ENCODE peak calls at places on chromosomes 5 and 9, in nine cellular contexts. Z, X, Q, F, I, J, L, V and R are unnamed samples.

GRCh38 chr5:143258559-143259253 is 144.8 kb downstream of the NR3C1 start:
- DNase-seq in V (peak), X (no peak), J (no peak), L (no peak), Q (peak), F (peak), Z (no peak), I (no peak), R (peak)

GRCh38 chr5:150044334-150044681 is 42.0 kb downstream of the CSF1R start:
- DNase-seq in V (peak), J (no peak), Z (peak), Q (peak), X (peak), L (no peak), F (peak), I (no peak), R (peak)

GRCh38 chr5:156815988-156816599 is 34.0 kb upstream of the PPP1R2B start:
- DNase-seq in F (peak), X (peak), Q (peak), Z (peak), I (no peak), V (peak), L (no peak), J (no peak), R (peak)

GRCh38 chr9:120904061-120904998 is 22.3 kb downstream of the TRAF1 start:
- DNase-seq in V (no peak), F (no peak), J (peak), Z (no peak), L (no peak), Q (no peak), I (no peak), X (no peak), R (no peak)

GRCh38 chr5:173858025-173858674 is 30.0 kb upstream of the CPEB4 start:
- DNase-seq in L (no peak), Z (no peak), Q (no peak), J (no peak), F (no peak), I (no peak), V (no peak), X (no peak), R (no peak)

GRCh38 chr9:133889498-133890301 is 102.4 kb downstream of the VAV2 start:
- DNase-seq in Z (no peak), F (peak), I (no peak), X (peak), L (no peak), Q (no peak), J (no peak), V (no peak), R (no peak)

GRCh38 chr5:99621772-99622681 is 693.2 kb upstream of the CHD1 start:
- DNase-seq in F (no peak), X (peak), I (no peak), Q (no peak), Z (no peak), V (no peak), L (no peak), J (no peak), R (no peak)

GRCh38 chr9:71812385-71812784 is 44.1 kb upstream of the CEMIP2 start:
- DNase-seq in X (peak), I (no peak), F (peak), V (peak), J (no peak), Z (peak), L (no peak), Q (peak), R (peak)

GRCh38 chr5:24547127-24547526 is 97.7 kb downstream of the CDH10 start:
- DNase-seq in V (no peak), Q (no peak), F (no peak), L (no peak), I (no peak), J (no peak), Z (no peak), X (no peak), R (no peak)

GRCh38 chr9:9560382-9561035 is 1052.3 kb downstream of the PTPRD start:
- DNase-seq in I (no peak), L (no peak), J (peak), X (no peak), V (no peak), Q (no peak), Z (no peak), F (no peak), R (no peak)

GRCh38 chr9:8694983-8695588 is 895.5 kb upstream of the DMAC1 start:
- DNase-seq in Q (no peak), J (no peak), Z (no peak), I (no peak), L (no peak), X (no peak), V (no peak), F (no peak), R (no peak)

GRCh38 chr9:104028827-104029226 is 65.3 kb upstream of the SMC2 start:
- DNase-seq in V (no peak), X (no peak), L (no peak), I (no peak), Q (no peak), Z (no peak), J (no peak), F (no peak), R (no peak)

GRCh38 chr5:51433052-51433710 is 49.9 kb downstream of the ISL1 start:
- DNase-seq in J (no peak), Q (no peak), L (no peak), I (no peak), F (no peak), V (no peak), X (peak), Z (no peak), R (peak)

GRCh38 chr9:19512432-19512831 is 103.6 kb downstream of the ACER2 start:
- DNase-seq in L (no peak), I (no peak), V (no peak), X (no peak), Q (no peak), F (no peak), Z (no peak), J (no peak), R (no peak)

GRCh38 chr9:133881671-133882381 is 110.3 kb downstream of the VAV2 start:
- DNase-seq in V (no peak), I (no peak), X (no peak), J (no peak), F (no peak), Q (no peak), Z (no peak), L (no peak), R (no peak)

GRCh38 chr5:8686707-8687106 is 817.8 kb downstream of the MTRR start:
- DNase-seq in I (no peak), Z (peak), J (no peak), F (peak), V (peak), L (no peak), X (no peak), Q (peak), R (peak)

GRCh38 chr5:177154003-177154643 is 20.6 kb downstream of the NSD1 start:
- DNase-seq in L (no peak), V (no peak), F (peak), Q (peak), X (no peak), Z (peak), J (no peak), I (no peak), R (peak)

GRCh38 chr9:98899399-98900056 is 44.2 kb upstream of the COL15A1 start:
- DNase-seq in Q (peak), J (no peak), I (no peak), F (peak), V (peak), X (peak), Z (peak), L (no peak), R (peak)

GRCh38 chr9:79776581-79776980 is 204.8 kb downstream of the TLE4 start:
- DNase-seq in Z (no peak), I (no peak), V (no peak), F (peak), X (no peak), Q (no peak), J (no peak), L (no peak), R (no peak)

GRCh38 chr5:57825026-57825683 is 342.5 kb upstream of the ACTBL2 start:
- DNase-seq in J (no peak), Q (peak), I (no peak), F (peak), V (peak), X (peak), L (no peak), Z (peak), R (peak)

GRCh38 chr9:90979614-90980013 is 178.0 kb downstream of the SYK start:
- DNase-seq in V (no peak), I (no peak), X (no peak), Q (no peak), L (no peak), F (no peak), Z (no peak), J (no peak), R (no peak)

GRCh38 chr9:68953771-68954170 is 60.1 kb downstream of the PRKACG start:
- DNase-seq in F (no peak), V (no peak), I (no peak), J (no peak), Q (no peak), L (no peak), X (no peak), Z (no peak), R (no peak)

GRCh38 chr9:125646222-125647100 is 60.5 kb downstream of the MAPKAP1 start:
- DNase-seq in J (no peak), I (no peak), F (no peak), Z (peak), Q (peak), X (no peak), L (no peak), V (no peak), R (no peak)

GRCh38 chr9:125183054-125183453 is 6.5 kb downstream of the PPP6C start:
- DNase-seq in J (no peak), I (no peak), X (no peak), Z (peak), L (no peak), F (peak), Q (peak), V (no peak), R (peak)

GRCh38 chr9:85061969-85062368 is 392.4 kb downstream of the NTRK2 start:
- DNase-seq in V (no peak), Q (no peak), L (no peak), X (no peak), Z (no peak), F (no peak), I (no peak), J (no peak), R (no peak)

GRCh38 chr9:113621309-113621791 is 157.8 kb downstream of the RGS3 start:
- DNase-seq in Z (peak), Q (peak), I (peak), L (no peak), J (peak), X (peak), F (peak), V (peak), R (peak)

GRCh38 chr5:154273028-154273617 is 82.6 kb downstream of the GALNT10 start:
- DNase-seq in J (no peak), I (no peak), L (peak), X (no peak), V (peak), Z (peak), Q (peak), F (peak), R (peak)

GRCh38 chr9:77707696-77708095 is 59.6 kb upstream of the GNA14 start:
- DNase-seq in Z (peak), L (peak), X (peak), F (peak), I (no peak), Q (peak), V (peak), J (no peak), R (peak)

GRCh38 chr5:116544542-116545241 is 29.9 kb downstream of the SEMA6A start:
- DNase-seq in X (no peak), J (no peak), F (no peak), L (no peak), Q (no peak), I (no peak), Z (no peak), V (no peak), R (no peak)

GRCh38 chr5:118956727-118957126 is 31.6 kb downstream of the DTWD2 start:
- DNase-seq in I (no peak), X (peak), V (peak), F (peak), L (no peak), J (no peak), Q (peak), Z (peak), R (peak)

GRCh38 chr9:114487607-114488300 is 17.5 kb downstream of the WHRN start:
- DNase-seq in F (peak), Z (peak), L (no peak), J (peak), V (peak), Q (peak), I (no peak), X (peak), R (peak)

GRCh38 chr9:70085241-70085640 is 41.6 kb downstream of the MAMDC2 start:
- DNase-seq in I (no peak), J (no peak), Z (peak), L (no peak), Q (peak), X (peak), F (peak), V (peak), R (peak)

GRCh38 chr5:174412941-174413340 is 311.4 kb upstream of the MSX2 start:
- DNase-seq in Z (peak), J (no peak), F (no peak), V (peak), I (no peak), X (no peak), Q (no peak), L (no peak), R (no peak)

GRCh38 chr5:38445374-38446028 is 110.9 kb downstream of the LIFR start:
- DNase-seq in Z (no peak), J (no peak), L (no peak), I (peak), F (no peak), X (peak), V (peak), Q (peak), R (peak)

GRCh38 chr5:76765249-76765648 is 49.3 kb downstream of the F2R start:
- DNase-seq in F (peak), J (no peak), Q (no peak), Z (peak), L (no peak), I (no peak), V (peak), X (no peak), R (peak)

GRCh38 chr9:112174223-112174964 is 703 bp downstream of the SUSD1 start:
- DNase-seq in Q (peak), F (peak), X (peak), J (peak), Z (peak), I (peak), V (peak), L (no peak), R (no peak)

GRCh38 chr9:118108971-118109370 is 404.8 kb downstream of the TLR4 start:
- DNase-seq in I (no peak), Z (no peak), F (no peak), Q (no peak), X (no peak), V (no peak), L (no peak), J (no peak), R (no peak)

GRCh38 chr9:93976973-93977372 is 21.8 kb upstream of the BARX1 start:
- DNase-seq in I (no peak), L (no peak), Q (no peak), F (no peak), J (no peak), V (no peak), X (no peak), Z (no peak), R (no peak)

GRCh38 chr9:89478821-89479668 is 18.9 kb downstream of the SEMA4D start:
- DNase-seq in X (no peak), L (no peak), F (no peak), V (no peak), I (no peak), Z (no peak), Q (no peak), J (no peak), R (no peak)

GRCh38 chr9:89475891-89476440 is 21.9 kb downstream of the SEMA4D start:
- DNase-seq in I (no peak), Q (no peak), L (no peak), J (no peak), F (no peak), X (no peak), V (no peak), Z (no peak), R (no peak)

GRCh38 chr9:89477395-89477794 is 20.5 kb downstream of the SEMA4D start:
- DNase-seq in V (no peak), L (no peak), J (no peak), F (no peak), Z (no peak), I (no peak), Q (no peak), X (no peak), R (no peak)

GRCh38 chr9:89476546-89476945 is 21.4 kb downstream of the SEMA4D start:
- DNase-seq in X (no peak), F (no peak), I (no peak), J (no peak), Z (no peak), Q (no peak), L (no peak), V (no peak), R (no peak)

DNA sequence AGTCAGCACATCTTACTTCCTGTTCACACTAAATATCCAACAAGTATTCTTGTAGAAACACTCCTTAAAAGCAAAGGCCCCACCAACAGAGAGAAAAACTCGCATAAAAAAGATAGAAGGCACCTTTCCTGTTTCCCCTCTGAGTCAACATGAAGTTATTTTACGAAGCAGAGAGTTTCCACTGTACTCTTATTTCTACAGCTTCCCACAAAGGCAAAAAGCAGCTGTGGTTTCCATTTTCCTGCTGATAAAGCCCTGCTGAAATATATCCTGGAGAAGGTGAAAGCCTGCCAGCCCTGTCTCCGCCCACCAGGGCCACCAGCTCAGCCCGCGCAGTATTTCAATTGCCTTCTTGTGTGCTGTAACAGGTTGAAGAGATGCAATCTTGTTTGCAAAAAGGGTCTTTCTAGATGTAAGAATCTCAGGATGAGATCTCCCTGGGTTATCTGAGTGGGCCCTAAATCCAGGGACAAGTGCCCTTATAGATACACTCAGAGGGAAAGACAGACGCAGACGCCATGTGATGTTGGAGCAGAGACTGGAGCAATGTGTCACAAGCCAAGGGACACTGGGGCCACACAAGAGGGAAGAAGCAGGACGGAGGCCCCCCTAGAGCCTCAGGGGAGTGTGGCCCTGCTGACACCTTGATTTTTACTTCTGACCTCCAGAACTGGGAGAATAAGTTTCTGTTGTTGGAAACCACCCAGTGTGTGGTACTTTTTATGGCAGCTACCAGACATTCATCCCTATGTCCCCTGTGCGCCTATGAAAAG is 19.9 kb downstream of the SEMA4D start:
- DNase-seq in F (peak), I (no peak), L (peak), Q (peak), Z (peak), X (peak), V (no peak), J (no peak), R (peak)
- TF ChIP-seq CTCF in F (no peak), I (no peak), L (no peak), Q (peak), Z (no peak), X (no peak), V (no peak), J (no peak), R (peak)

GRCh38 chr5:164688437-164688836 is 1183.0 kb downstream of the MAT2B start:
- DNase-seq in Q (no peak), I (no peak), F (no peak), X (no peak), L (no peak), J (no peak), Z (no peak), V (no peak), R (no peak)

GRCh38 chr5:164687391-164687790 is 1182.0 kb downstream of the MAT2B start:
- DNase-seq in L (no peak), Q (no peak), F (no peak), I (no peak), J (no peak), V (no peak), Z (no peak), X (no peak), R (no peak)
- H3K4me3 ChIP-seq in L (no peak), Q (no peak), F (no peak), I (no peak), J (no peak), V (no peak), Z (no peak), X (no peak), R (no peak)

GRCh38 chr5:59039296-59040006 is 456.6 kb downstream of the RAB3C start:
- DNase-seq in X (peak), Z (peak), J (peak), F (peak), V (peak), L (peak), I (peak), Q (peak), R (peak)
- TF ChIP-seq CTCF in X (no peak), Z (no peak), J (no peak), F (no peak), V (no peak), L (no peak), I (no peak), Q (no peak), R (no peak)

GRCh38 chr9:37198034-37198718 is 77.8 kb downstream of the ZCCHC7 start:
- DNase-seq in Q (no peak), I (no peak), J (no peak), X (no peak), L (no peak), Z (peak), V (no peak), F (no peak), R (no peak)
- H3K4me3 ChIP-seq in Q (no peak), I (no peak), J (no peak), X (no peak), L (no peak), Z (no peak), V (no peak), F (no peak), R (no peak)

DNA sequence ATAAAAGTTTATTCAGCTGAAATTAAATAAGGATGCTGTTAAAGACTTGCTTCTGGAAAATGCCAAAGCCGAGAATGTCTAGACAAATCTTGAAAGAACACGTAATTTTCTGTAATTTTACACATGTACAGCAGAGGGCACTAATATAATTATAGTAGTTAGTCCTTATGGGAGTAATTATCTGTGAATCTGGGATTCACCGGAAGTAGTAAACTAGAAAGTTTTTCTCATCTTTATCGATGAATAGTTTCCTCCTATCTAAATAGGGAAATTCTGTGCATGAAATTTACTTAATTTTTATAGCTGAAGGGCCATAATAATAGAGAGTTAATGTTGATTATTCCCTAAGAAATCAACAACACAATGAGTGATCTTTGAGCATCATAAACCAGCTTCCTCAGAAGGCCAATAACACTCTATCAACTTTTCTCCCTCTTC is 18.4 kb upstream of the CNTLN start:
- DNase-seq in V (peak), Q (peak), J (no peak), L (no peak), I (no peak), X (peak), F (peak), Z (peak), R (peak)
- TF ChIP-seq CTCF in V (peak), Q (peak), J (peak), L (peak), I (peak), X (peak), F (peak), Z (peak), R (peak)

GRCh38 chr9:92253656-92254055 is 39.8 kb downstream of the IARS1 start:
- DNase-seq in X (no peak), L (no peak), J (no peak), Q (no peak), Z (no peak), V (no peak), I (no peak), F (no peak), R (no peak)

GRCh38 chr9:92257327-92257726 is 36.2 kb downstream of the IARS1 start:
- DNase-seq in X (no peak), Q (no peak), V (no peak), J (no peak), L (no peak), I (no peak), Z (no peak), F (no peak), R (no peak)

GRCh38 chr9:92254401-92255337 is 38.8 kb downstream of the IARS1 start:
- DNase-seq in L (no peak), Q (no peak), V (no peak), Z (no peak), J (no peak), X (no peak), F (no peak), I (no peak), R (no peak)
- H3K4me3 ChIP-seq in L (no peak), Q (no peak), V (no peak), Z (no peak), J (no peak), X (no peak), F (no peak), I (no peak), R (no peak)